ENCODE peak calls at places on chromosomes 6 and 20, in six cellular contexts. G is fibroblast of lung; Z is breast epithelium; F is IMR-90; P is CD8-positive, alpha-beta memory T cell; W is heart right ventricle. R is an unnamed sample. For H3K9me3, the result is how much of the 10 kb centered on the place peaks cover.

GRCh38 chr20:36847009-36847709 is 28.8 kb upstream of the TLDC2 start:
- DNase-seq in G (peak), Z (peak), F (peak), P (no peak), W (peak), R (peak)

GRCh38 chr6:21523652-21524051 is 69.9 kb upstream of the SOX4 start:
- DNase-seq in G (no peak), Z (no peak), F (no peak), P (no peak), W (no peak), R (no peak)

GRCh38 chr20:58647814-58648501 is 3.1 kb upstream of the STX16 start:
- DNase-seq in G (peak), Z (peak), F (peak), P (no peak), W (peak), R (no peak)

GRCh38 chr20:21510414-21510971 is 3.4 kb downstream of the NKX2-2 start:
- DNase-seq in G (peak), Z (no peak), F (no peak), P (no peak), W (no peak), R (no peak)

GRCh38 chr6:11575408-11576033 is 38.0 kb downstream of the TMEM170B start:
- DNase-seq in G (peak), Z (peak), F (peak), P (peak), W (peak), R (peak)

GRCh38 chr6:13400772-13401171 is 72.4 kb upstream of the TBC1D7 start:
- DNase-seq in G (no peak), Z (no peak), F (no peak), P (no peak), W (no peak), R (no peak)

GRCh38 chr6:21745543-21746337 is 152.2 kb downstream of the SOX4 start:
- DNase-seq in G (no peak), Z (no peak), F (no peak), P (no peak), W (no peak), R (no peak)

GRCh38 chr6:149134531-149134933 is 183.0 kb upstream of the TAB2 start:
- DNase-seq in G (peak), Z (no peak), F (peak), P (no peak), W (no peak), R (peak)

GRCh38 chr20:31990958-31991705 is 19.1 kb upstream of the CCM2L start:
- DNase-seq in G (no peak), Z (no peak), F (no peak), P (no peak), W (no peak), R (no peak)

GRCh38 chr6:84979541-84979940 is 215.1 kb upstream of the TBX18 start:
- DNase-seq in G (no peak), Z (no peak), F (no peak), P (no peak), W (no peak), R (peak)

GRCh38 chr6:84618046-84618752 is 146.2 kb downstream of the TBX18 start:
- DNase-seq in G (peak), Z (no peak), F (peak), P (no peak), W (no peak), R (peak)

GRCh38 chr6:15974817-15975216 is 154.1 kb upstream of the MYLIP start:
- DNase-seq in G (no peak), Z (no peak), F (no peak), P (no peak), W (no peak), R (no peak)

GRCh38 chr6:159075506-159076100 is 30.8 kb upstream of the TAGAP start:
- DNase-seq in G (no peak), Z (no peak), F (no peak), P (no peak), W (no peak), R (peak)

GRCh38 chr20:30610044-30610693 is 647.3 kb upstream of the DEFB115 start:
- DNase-seq in G (no peak), Z (no peak), F (no peak), P (no peak), W (peak), R (no peak)

GRCh38 chr20:34143951-34144350 is 31.9 kb upstream of the EIF2S2 start:
- DNase-seq in G (peak), Z (no peak), F (peak), P (no peak), W (no peak), R (peak)

GRCh38 chr6:138465007-138465645 is 34.2 kb downstream of the NHSL1 start:
- DNase-seq in G (peak), Z (no peak), F (peak), P (no peak), W (no peak), R (no peak)

GRCh38 chr20:7692478-7692877 is 247.8 kb downstream of the HAO1 start:
- DNase-seq in G (peak), Z (no peak), F (no peak), P (no peak), W (no peak), R (no peak)

GRCh38 chr6:109978174-109979032 is at the start of gene GPR6:
- DNase-seq in G (peak), Z (no peak), F (peak), P (no peak), W (peak), R (peak)

GRCh38 chr6:150685860-150686259 is 86.2 kb downstream of the PLEKHG1 start:
- DNase-seq in G (no peak), Z (no peak), F (peak), P (no peak), W (no peak), R (peak)

GRCh38 chr20:4689224-4689623 is 32.5 kb upstream of the PRND start:
- DNase-seq in G (no peak), Z (no peak), F (no peak), P (no peak), W (no peak), R (no peak)

DNA sequence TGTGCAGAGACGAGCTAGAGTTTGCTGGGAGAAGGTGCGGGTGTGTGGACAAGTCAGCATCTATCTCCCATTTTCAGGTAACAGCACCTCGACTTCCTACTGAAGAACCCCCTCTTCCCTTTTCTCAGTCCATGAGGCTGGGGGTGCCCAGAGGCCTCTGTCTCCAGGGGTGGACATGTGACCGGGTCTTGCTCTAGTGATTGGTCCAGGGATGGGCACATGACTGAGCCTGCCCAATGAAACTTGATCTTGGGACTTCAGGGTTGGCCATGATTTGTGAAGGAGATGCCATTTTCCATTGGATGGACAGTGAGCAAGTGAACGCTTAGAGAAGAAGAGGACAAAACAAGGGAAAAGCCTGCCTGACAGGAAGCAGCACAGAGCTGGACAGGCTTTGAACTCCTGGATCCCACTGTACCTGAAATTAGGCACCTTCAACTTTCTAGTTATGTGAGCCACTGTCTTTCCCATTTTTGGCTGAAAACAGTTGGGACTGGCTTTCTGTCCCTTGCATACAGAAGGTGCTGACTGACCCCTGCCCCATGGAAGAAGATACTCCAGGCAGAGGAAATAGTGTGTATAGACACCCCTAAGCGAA is 122.7 kb downstream of the CEBPB start:
- DNase-seq in G (no peak), Z (no peak), F (peak), P (no peak), W (no peak), R (no peak)
- H3K9me3 ChIP-seq in G (under half), Z (under half), F (under half), P (under half), W (under half), R (under half)

GRCh38 chr6:31878761-31879542 is at the start of gene SLC44A4:
- DNase-seq in G (no peak), Z (no peak), F (no peak), P (no peak), W (no peak), R (no peak)

GRCh38 chr6:31877125-31877650 is 1.6 kb downstream of the SLC44A4 start:
- DNase-seq in G (no peak), Z (no peak), F (no peak), P (no peak), W (no peak), R (no peak)

GRCh38 chr6:31876357-31876756 is 2.4 kb downstream of the SLC44A4 start:
- DNase-seq in G (no peak), Z (no peak), F (no peak), P (no peak), W (no peak), R (no peak)

GRCh38 chr6:31878222-31878621 is 575 bp downstream of the SLC44A4 start:
- DNase-seq in G (no peak), Z (no peak), F (no peak), P (no peak), W (no peak), R (no peak)

DNA sequence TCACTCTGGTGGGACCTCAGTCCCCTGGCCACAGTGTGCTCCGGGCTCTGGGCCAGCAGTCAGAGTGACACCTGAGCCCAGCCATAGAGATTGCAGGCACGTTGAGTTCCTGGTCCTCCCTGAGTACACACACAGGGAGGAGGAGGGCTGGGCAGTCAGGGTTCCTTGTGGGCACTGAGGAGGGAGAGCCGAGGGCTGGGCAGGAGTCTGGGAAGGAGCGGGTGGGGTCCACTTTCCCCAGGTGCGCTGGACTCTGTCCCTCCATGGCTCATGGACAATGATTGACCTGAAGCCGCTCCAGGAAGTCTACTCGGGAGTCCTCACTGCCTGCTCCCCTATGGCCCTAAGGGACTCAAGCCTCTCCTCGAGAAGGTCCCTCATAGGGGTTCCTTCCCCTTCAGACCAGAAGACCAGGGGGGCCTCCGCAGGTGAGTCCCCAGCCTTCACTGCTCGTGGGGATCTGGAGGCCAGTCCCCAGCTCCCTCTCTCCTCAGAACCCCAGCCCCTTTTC is 1.1 kb downstream of the SLC44A4 start:
- DNase-seq in G (no peak), Z (peak), F (no peak), P (no peak), W (no peak), R (no peak)
- H3K4me3 ChIP-seq in G (no peak), Z (no peak), F (no peak), P (no peak), W (no peak), R (no peak)

GRCh38 chr6:19303381-19303780 is 533.8 kb upstream of the ID4 start:
- DNase-seq in G (peak), Z (no peak), F (no peak), P (no peak), W (no peak), R (no peak)

GRCh38 chr6:19298422-19298821 is 538.7 kb upstream of the ID4 start:
- DNase-seq in G (no peak), Z (no peak), F (no peak), P (no peak), W (no peak), R (no peak)

GRCh38 chr6:19297880-19298279 is 539.3 kb upstream of the ID4 start:
- DNase-seq in G (peak), Z (no peak), F (no peak), P (no peak), W (no peak), R (no peak)

GRCh38 chr6:19301980-19302379 is 535.2 kb upstream of the ID4 start:
- DNase-seq in G (peak), Z (no peak), F (peak), P (no peak), W (no peak), R (no peak)
- H3K9me3 ChIP-seq in G (under half), Z (under half), F (under half), P (under half), W (under half), R (under half)

DNA sequence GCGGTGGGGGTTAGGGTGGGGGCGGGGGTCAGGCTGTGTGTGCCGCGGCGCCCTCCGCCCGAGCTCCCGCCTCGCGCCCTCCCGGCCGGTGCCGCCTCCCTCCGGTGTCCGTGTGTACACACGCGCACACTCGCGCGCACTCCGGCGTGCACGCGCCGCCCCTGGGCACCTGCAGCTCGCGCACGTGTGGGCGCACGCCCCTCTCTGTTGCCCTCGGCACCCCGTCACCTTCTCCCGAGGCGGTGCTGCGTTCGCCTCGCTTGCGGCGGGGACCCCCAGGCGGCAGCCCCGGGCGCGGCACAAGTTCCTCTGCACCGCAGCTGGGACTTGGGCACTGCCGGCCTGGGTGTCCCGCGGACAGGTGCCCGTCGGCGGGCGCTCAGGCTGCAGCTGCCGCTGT is 525 bp downstream of the MACROD2 start:
- DNase-seq in G (no peak), Z (no peak), F (no peak), P (no peak), W (peak), R (no peak)
- H3K4me3 ChIP-seq in G (peak), Z (peak), F (peak), P (no peak), W (peak), R (peak)